ENCODE peak calls at places on chromosomes 2 and 18, in eight cellular contexts. T is activated CD8-positive, alpha-beta T cell treated with anti-CD3 and anti-CD28 coated beads, Interleukin-2, amount 10 ng/mL, durations not matched to agents 7 days and 5 days; S is upper lobe of right lung; M is pancreas; A is PC-3; L is B cell; R is left lung; O is activated T-cell treated with anti-CD3 and anti-CD28 coated beads, Interleukin-2, amount 50 U/mL, for 4 hours. K is an unnamed sample.

GRCh38 chr18:78641689-78642231 is 337.9 kb upstream of the SALL3 start:
- ATAC-seq in A (no peak), T (no peak), S (peak), R (no peak), O (no peak), L (peak), M (no peak), K (peak)

GRCh38 chr2:136362676-136363390 is 244.9 kb upstream of the CXCR4 start:
- ATAC-seq in L (peak), M (no peak), O (peak), A (no peak), R (no peak), S (no peak), T (peak), K (peak)

GRCh38 chr2:69997296-69998184 is 36.1 kb upstream of the ASPRV1 start:
- ATAC-seq in O (peak), L (no peak), M (no peak), T (no peak), S (peak), A (peak), R (peak), K (peak)

GRCh38 chr2:187900023-187900422 is 345.8 kb upstream of the TFPI start:
- ATAC-seq in S (no peak), O (no peak), A (peak), L (no peak), R (no peak), M (no peak), T (no peak), K (no peak)

GRCh38 chr2:200863655-200864205 is 728 bp downstream of the CLK1 start:
- ATAC-seq in T (peak), R (peak), L (peak), M (peak), O (peak), A (no peak), S (no peak), K (peak)

GRCh38 chr2:69453475-69454129 is 16.4 kb upstream of the NFU1 start:
- ATAC-seq in T (peak), O (peak), S (no peak), R (no peak), A (no peak), M (no peak), L (no peak), K (peak)

GRCh38 chr2:232348936-232349335 is 29.6 kb upstream of the ALPP start:
- ATAC-seq in M (no peak), R (peak), L (no peak), T (peak), A (peak), O (no peak), S (peak), K (peak)

GRCh38 chr2:202377308-202377736 is 1.2 kb downstream of the BMPR2 start:
- ATAC-seq in S (peak), O (no peak), T (no peak), M (peak), A (peak), L (no peak), R (peak), K (no peak)

GRCh38 chr2:109204412-109204811 is 75.4 kb downstream of the SH3RF3 start:
- ATAC-seq in M (no peak), A (no peak), L (no peak), O (no peak), R (no peak), S (no peak), T (no peak), K (no peak)

GRCh38 chr2:64123740-64124139 is 20.5 kb downstream of the PELI1 start:
- ATAC-seq in A (no peak), M (no peak), L (no peak), S (no peak), T (no peak), R (no peak), O (no peak), K (no peak)

GRCh38 chr2:149692837-149693518 is 105.4 kb upstream of the MMADHC start:
- ATAC-seq in O (no peak), S (no peak), M (no peak), T (no peak), A (no peak), R (no peak), L (no peak), K (no peak)

GRCh38 chr2:67216103-67216502 is 181.0 kb upstream of the ETAA1 start:
- ATAC-seq in S (no peak), O (no peak), A (no peak), L (no peak), M (no peak), T (no peak), R (no peak), K (no peak)

GRCh38 chr2:11539317-11540147 is 5.7 kb downstream of the GREB1 start:
- ATAC-seq in M (peak), R (peak), S (peak), O (no peak), T (no peak), L (no peak), A (no peak), K (no peak)

GRCh38 chr2:120923426-120923825 is 187.8 kb downstream of the GLI2 start:
- ATAC-seq in A (no peak), M (no peak), S (no peak), T (no peak), L (no peak), R (no peak), O (no peak), K (no peak)

GRCh38 chr2:164808776-164809175 is 32.8 kb downstream of the COBLL1 start:
- ATAC-seq in A (no peak), O (no peak), L (no peak), M (peak), S (no peak), R (peak), T (no peak), K (no peak)

GRCh38 chr2:64374686-64375085 is 79.3 kb upstream of the LGALSL start:
- ATAC-seq in A (no peak), L (no peak), O (no peak), R (no peak), M (no peak), T (no peak), S (no peak), K (no peak)

GRCh38 chr2:159123786-159124185 is 155.3 kb downstream of the TANC1 start:
- ATAC-seq in T (no peak), A (no peak), R (no peak), M (no peak), L (no peak), S (no peak), O (no peak), K (no peak)

GRCh38 chr18:48230459-48231113 is 178.6 kb downstream of the ZBTB7C start:
- ATAC-seq in R (peak), S (peak), M (no peak), A (peak), T (no peak), L (no peak), O (no peak), K (peak)

GRCh38 chr2:234308814-234309195 is 188.1 kb downstream of the ARL4C start:
- ATAC-seq in R (peak), M (no peak), O (peak), S (peak), L (peak), T (peak), A (peak), K (peak)

GRCh38 chr18:74040459-74041332 is 106.9 kb downstream of the FBXO15 start:
- ATAC-seq in M (peak), T (peak), A (peak), S (peak), R (peak), L (peak), O (peak), K (peak)

GRCh38 chr2:178330175-178331021 is 120.6 kb downstream of the PRKRA start:
- ATAC-seq in M (no peak), L (no peak), O (no peak), R (peak), A (no peak), T (no peak), S (peak), K (no peak)

GRCh38 chr2:237438082-237438925 is 24.3 kb upstream of the COL6A3 start:
- ATAC-seq in S (peak), T (no peak), M (peak), O (no peak), R (peak), A (no peak), L (no peak), K (peak)

GRCh38 chr2:241884951-241885700 is 15.6 kb downstream of the RTP5 start:
- ATAC-seq in A (no peak), L (no peak), R (no peak), S (no peak), T (no peak), M (no peak), O (no peak), K (no peak)

GRCh38 chr2:33077316-33077715 is 130.6 kb downstream of the LTBP1 start:
- ATAC-seq in T (no peak), M (no peak), L (no peak), O (no peak), A (no peak), S (no peak), R (no peak), K (no peak)

GRCh38 chr2:27920148-27920885 is 29.8 kb downstream of the BABAM2 start:
- ATAC-seq in M (peak), L (peak), T (no peak), R (peak), A (peak), S (peak), O (no peak), K (peak)

GRCh38 chr18:24063121-24063731 is 48.7 kb downstream of the TTC39C start:
- ATAC-seq in M (no peak), T (no peak), O (peak), S (no peak), R (no peak), A (peak), L (no peak), K (peak)

GRCh38 chr2:173568054-173568453 is 213.4 kb downstream of the CDCA7 start:
- ATAC-seq in L (no peak), O (no peak), S (peak), R (peak), A (peak), M (no peak), T (no peak), K (no peak)

GRCh38 chr2:71500426-71501079 is 47.2 kb downstream of the DYSF start:
- ATAC-seq in L (no peak), S (peak), O (no peak), A (no peak), R (peak), T (no peak), M (no peak), K (no peak)

GRCh38 chr2:200466703-200467418 is 43.0 kb downstream of the KCTD18 start:
- ATAC-seq in S (peak), O (peak), R (peak), T (peak), A (no peak), L (peak), M (no peak), K (peak)

GRCh38 chr2:157173740-157174184 is 83.7 kb upstream of the GALNT5 start:
- ATAC-seq in M (no peak), R (peak), T (no peak), L (no peak), S (peak), O (no peak), A (peak), K (no peak)

GRCh38 chr18:57131782-57132181 is 15.1 kb upstream of the BOD1L2 start:
- ATAC-seq in T (no peak), L (no peak), R (no peak), O (no peak), A (no peak), M (peak), S (peak), K (no peak)

GRCh38 chr2:121790276-121790956 is 35.0 kb downstream of the TSN start:
- ATAC-seq in M (no peak), O (no peak), A (peak), T (no peak), S (peak), R (peak), L (no peak), K (peak)

GRCh38 chr2:132448771-132449170 is 32.2 kb downstream of the GPR39 start:
- ATAC-seq in T (no peak), L (no peak), M (no peak), S (no peak), A (peak), R (peak), O (no peak), K (no peak)

GRCh38 chr2:235511187-235511661 is 17.4 kb downstream of the AGAP1 start:
- ATAC-seq in L (no peak), A (peak), R (peak), S (peak), O (no peak), M (peak), T (no peak), K (no peak)

GRCh38 chr18:77320960-77321559 is 71.4 kb downstream of the GALR1 start:
- ATAC-seq in S (no peak), R (no peak), A (no peak), T (no peak), O (no peak), L (no peak), M (no peak), K (no peak)

GRCh38 chr2:18506883-18507519 is 53.5 kb downstream of the RDH14 start:
- ATAC-seq in R (no peak), M (no peak), T (no peak), L (no peak), O (no peak), S (no peak), A (no peak), K (no peak)

GRCh38 chr2:20421988-20422678 is 24.7 kb upstream of the RHOB start:
- ATAC-seq in R (peak), M (peak), T (no peak), S (peak), L (no peak), A (peak), O (no peak), K (no peak)

K was measured in activated T-helper 17 cell treated with anti-CD3 and anti-CD28 coated beads, Interleukin-2, amount 50 U/mL, for 72 hours.